ENCODE peak calls at places on chromosomes 12 and 14, in six cellular contexts. Y is anterior cingulate cortex; D is GM13977; H is H7; E is GOT3; K is stimulated activated CD4-positive, alpha-beta T cell treated with anti-CD3 and anti-CD28 coated beads, Interleukin-2, amount 100 ng/mL, for 48 hours. U is an unnamed sample.

GRCh38 chr12:124318336-124319020 is 23.6 kb downstream of the RFLNA start:
- DNase-seq in Y (no peak), K (no peak), D (no peak), H (peak), E (no peak), U (no peak)

GRCh38 chr14:73613046-73613383 is 698 bp downstream of the ACOT6 start:
- DNase-seq in E (no peak), H (no peak), K (no peak), Y (no peak), D (peak), U (no peak)

GRCh38 chr12:91882910-91883309 is 262.7 kb downstream of the BTG1 start:
- DNase-seq in Y (no peak), K (no peak), H (no peak), E (no peak), D (no peak), U (no peak)

GRCh38 chr14:89507926-89508460 is 91.0 kb upstream of the FOXN3 start:
- DNase-seq in K (no peak), Y (no peak), D (no peak), E (no peak), H (no peak), U (no peak)

GRCh38 chr14:90213099-90213748 is 43.1 kb upstream of the PSMC1 start:
- DNase-seq in K (no peak), D (no peak), E (no peak), Y (no peak), H (no peak), U (no peak)

GRCh38 chr12:57740656-57741412 is 2.3 kb upstream of the AGAP2 start:
- DNase-seq in H (no peak), E (no peak), K (peak), D (peak), Y (no peak), U (peak)

GRCh38 chr14:81192594-81192993 is 28.2 kb downstream of the GTF2A1 start:
- DNase-seq in D (no peak), H (no peak), K (no peak), E (no peak), Y (no peak), U (no peak)

GRCh38 chr14:51609251-51609986 is 42.3 kb upstream of the FRMD6 start:
- DNase-seq in E (no peak), K (no peak), Y (no peak), D (no peak), H (no peak), U (no peak)

GRCh38 chr12:117699575-117699974 is 269.2 kb downstream of the KSR2 start:
- DNase-seq in D (no peak), E (no peak), H (no peak), K (no peak), Y (no peak), U (no peak)

GRCh38 chr12:15116073-15116472 is 105.1 kb downstream of the RERG start:
- DNase-seq in H (no peak), K (no peak), Y (peak), E (no peak), D (no peak), U (no peak)

GRCh38 chr12:100190013-100190394 is 10.6 kb upstream of the ACTR6 start:
- DNase-seq in Y (no peak), H (no peak), E (no peak), K (no peak), D (no peak), U (no peak)

GRCh38 chr12:10719482-10719881 is 3.6 kb downstream of the YBX3 start:
- DNase-seq in Y (no peak), D (no peak), K (no peak), H (no peak), E (no peak), U (no peak)

GRCh38 chr14:69612014-69612758 is 790 bp downstream of the SUSD6 start:
- DNase-seq in D (no peak), Y (peak), H (peak), K (no peak), E (no peak), U (no peak)

GRCh38 chr12:110670161-110670701 is 18.7 kb downstream of the HVCN1 start:
- DNase-seq in E (no peak), D (peak), H (no peak), K (peak), Y (no peak), U (peak)

GRCh38 chr12:51269174-51270066 is 795 bp downstream of the SMAGP start:
- DNase-seq in K (peak), Y (no peak), E (no peak), H (peak), D (peak), U (peak)

GRCh38 chr14:61566537-61567225 is 128.6 kb upstream of the HIF1A start:
- DNase-seq in K (no peak), Y (no peak), H (no peak), E (no peak), D (no peak), U (no peak)

GRCh38 chr14:68569970-68570409 is 222.9 kb downstream of the ZFP36L1 start:
- DNase-seq in D (no peak), H (no peak), E (no peak), K (no peak), Y (no peak), U (no peak)

GRCh38 chr12:31265722-31266121 is 60.2 kb downstream of the SINHCAF start:
- DNase-seq in Y (no peak), H (no peak), K (no peak), D (no peak), E (no peak), U (no peak)

GRCh38 chr14:105818712-105819005 is 292.3 kb downstream of the TMEM121 start:
- DNase-seq in E (no peak), H (no peak), Y (no peak), D (no peak), K (no peak), U (peak)

GRCh38 chr14:74616996-74617700 is 5.1 kb upstream of the LTBP2 start:
- DNase-seq in E (no peak), D (no peak), K (no peak), Y (no peak), H (peak), U (no peak)

GRCh38 chr14:24055971-24056799 is 4.4 kb downstream of the CARMIL3 start:
- DNase-seq in D (no peak), K (no peak), H (peak), E (no peak), Y (no peak), U (no peak)

GRCh38 chr12:11408096-11408495 is 12.7 kb upstream of the PRB2 start:
- DNase-seq in H (no peak), E (no peak), D (no peak), K (no peak), Y (no peak), U (no peak)

GRCh38 chr12:75982974-75983660 is 48.5 kb downstream of the PHLDA1 start:
- DNase-seq in Y (no peak), H (no peak), D (no peak), K (no peak), E (no peak), U (no peak)

GRCh38 chr12:120010661-120011230 is 21.7 kb downstream of the BICDL1 start:
- DNase-seq in E (no peak), Y (no peak), K (no peak), D (no peak), H (no peak), U (no peak)

GRCh38 chr12:56645201-56645716 is 525 bp downstream of the ATP5F1B start:
- DNase-seq in H (peak), E (no peak), D (no peak), K (no peak), Y (peak), U (no peak)

GRCh38 chr14:37246427-37246829 is 48.7 kb downstream of the MIPOL1 start:
- DNase-seq in D (peak), Y (no peak), E (no peak), H (peak), K (no peak), U (peak)

U was measured in GM13976.